ENCODE peak calls at places on chromosome 1, in nine cellular contexts. B is MM.1S; F is lower lobe of right lung; E is CD4-positive, alpha-beta memory T cell; J is A549; Z is Karpas-422; Y is SJSA1; P is AG04450; L is SK-N-SH. A is an unnamed sample.

GRCh38 chr1:3924871-3925655 is 25.0 kb upstream of the C1orf174 start:
- DNase-seq in L (no peak), J (peak; percentile 19), E (no peak), P (no peak), Z (no peak), Y (peak; percentile 6), B (no peak), F (peak; percentile 25), A (peak; percentile 96)

GRCh38 chr1:156618853-156619581 is at the start of gene HAPLN2:
- DNase-seq in Z (peak; percentile 66), P (no peak), E (no peak), B (no peak), J (peak; percentile 56), Y (no peak), L (no peak), F (no peak), A (peak; percentile 85)

GRCh38 chr1:6237093-6237492 is 1.3 kb upstream of the ICMT start:
- DNase-seq in J (no peak), E (no peak), B (no peak), F (no peak), P (no peak), Y (no peak), L (no peak), Z (no peak), A (no peak)

GRCh38 chr1:234862944-234863515 is 253.1 kb upstream of the IRF2BP2 start:
- DNase-seq in P (no peak), E (no peak), B (no peak), F (peak; percentile 67), J (no peak), Y (peak; percentile 75), Z (no peak), L (no peak), A (no peak)

GRCh38 chr1:12001249-12001917 is 17.9 kb upstream of the MIIP start:
- DNase-seq in F (no peak), P (peak; percentile 15), Y (no peak), E (no peak), L (peak; percentile 51), B (peak; percentile 42), J (no peak), Z (peak; percentile 74), A (peak; percentile 66)

GRCh38 chr1:15343729-15344128 is 66.0 kb upstream of the EFHD2 start:
- DNase-seq in P (no peak), Z (no peak), B (no peak), Y (no peak), J (no peak), E (no peak), F (peak; percentile 48), L (no peak), A (no peak)

GRCh38 chr1:16903054-16903453 is 7.3 kb downstream of the RNU1-2 start:
- DNase-seq in J (no peak), F (no peak), Z (no peak), E (no peak), B (peak; percentile 55), L (no peak), Y (peak; percentile 46), P (no peak), A (peak; percentile 82)

GRCh38 chr1:1200876-1201810 is 5.2 kb downstream of the TNFRSF18 start:
- DNase-seq in L (peak; percentile 76), J (peak; percentile 35), E (peak; percentile 87), B (no peak), Y (no peak), Z (no peak), F (peak; percentile 55), P (peak; percentile 15), A (peak; percentile 58)

GRCh38 chr1:117036018-117036421 is 24.1 kb upstream of the TTF2 start:
- DNase-seq in E (no peak), F (no peak), L (no peak), Z (no peak), B (no peak), Y (no peak), J (no peak), P (no peak), A (no peak)

GRCh38 chr1:26696645-26697440 is 1.0 kb downstream of the ARID1A start:
- DNase-seq in L (peak; percentile 57), F (peak; percentile 74), J (no peak), Y (peak; percentile 39), B (peak; percentile 39), P (no peak), Z (peak; percentile 77), E (peak; percentile 73), A (peak; percentile 17)

GRCh38 chr1:213242883-213243282 is 191.8 kb downstream of the RPS6KC1 start:
- DNase-seq in Z (no peak), L (no peak), J (no peak), P (no peak), F (no peak), B (no peak), Y (no peak), E (no peak), A (no peak)

GRCh38 chr1:15153184-15153841 is at the start of gene TMEM51:
- DNase-seq in Z (no peak), P (no peak), E (no peak), Y (peak; percentile 81), F (peak; percentile 79), B (peak; percentile 38), L (peak; percentile 92), J (peak; percentile 46), A (peak; percentile 85)

GRCh38 chr1:107545056-107545597 is 404.3 kb downstream of the NTNG1 start:
- DNase-seq in Z (no peak), L (no peak), J (no peak), F (no peak), E (no peak), B (no peak), Y (no peak), P (no peak), A (no peak)

GRCh38 chr1:84834419-84835064 is 58.5 kb downstream of the LPAR3 start:
- DNase-seq in J (no peak), B (no peak), P (no peak), L (no peak), E (no peak), Y (peak; percentile 11), Z (no peak), F (no peak), A (no peak)

GRCh38 chr1:26695417-26696190 is at the start of gene ARID1A:
- DNase-seq in Y (peak; percentile 100), B (peak; percentile 93), L (peak; percentile 89), P (peak; percentile 96), Z (peak; percentile 96), E (peak; percentile 97), J (peak; percentile 52), F (peak; percentile 98), A (peak; percentile 96)

GRCh38 chr1:45573231-45573804 is 10.5 kb upstream of the NASP start:
- DNase-seq in E (no peak), B (no peak), F (no peak), L (no peak), Y (no peak), Z (peak; percentile 39), P (no peak), J (no peak), A (no peak)

DNA sequence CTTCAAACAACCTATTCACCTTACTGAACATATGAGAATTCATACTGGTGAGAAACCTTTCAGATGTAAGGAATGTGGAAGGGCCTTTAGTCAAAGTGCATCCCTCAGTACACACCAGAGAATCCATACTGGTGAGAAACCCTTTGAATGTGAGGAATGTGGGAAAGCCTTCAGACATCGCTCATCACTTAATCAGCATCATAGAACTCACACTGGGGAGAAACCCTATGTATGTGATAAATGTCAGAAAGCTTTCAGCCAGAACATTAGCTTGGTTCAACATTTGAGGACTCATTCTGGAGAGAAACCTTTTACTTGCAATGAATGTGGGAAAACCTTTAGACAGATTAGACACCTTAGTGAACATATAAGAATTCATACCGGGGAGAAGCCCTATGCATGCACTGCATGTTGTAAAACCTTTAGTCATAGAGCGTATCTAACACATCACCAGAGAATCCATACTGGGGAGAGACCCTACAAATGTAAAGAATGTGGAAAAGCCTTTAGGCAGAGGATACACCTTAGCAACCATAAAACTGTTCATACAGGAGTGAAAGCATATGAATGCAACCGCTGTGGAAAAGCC is 13.2 kb upstream of the EXO5 start:
- DNase-seq in P (no peak), J (no peak), E (no peak), B (no peak), F (no peak), Y (no peak), L (no peak), Z (no peak), A (no peak)
- H3K9me3 ChIP-seq in P (peaks cover 44% of the 10 kb centered on the region), J (peaks cover 51% of the 10 kb centered on the region), E (peaks cover 7% of the 10 kb centered on the region), B (peaks cover 3% of the 10 kb centered on the region), F (peaks cover 86% of the 10 kb centered on the region), Y (peaks cover 28% of the 10 kb centered on the region), L (peaks cover 30% of the 10 kb centered on the region), Z (peaks cover 49% of the 10 kb centered on the region), A (peaks cover 28% of the 10 kb centered on the region)

GRCh38 chr1:2853711-2854110 is 52.2 kb upstream of the TTC34 start:
- DNase-seq in L (no peak), J (no peak), Y (no peak), F (peak; percentile 34), E (no peak), B (no peak), P (no peak), Z (no peak), A (no peak)
- H3K9me3 ChIP-seq in L (no peaks in the 10 kb centered on the region), J (no peaks in the 10 kb centered on the region), Y (peaks cover 3% of the 10 kb centered on the region), F (no peaks in the 10 kb centered on the region), E (no peaks in the 10 kb centered on the region), B (no peaks in the 10 kb centered on the region), P (peaks cover 78% of the 10 kb centered on the region), Z (no peaks in the 10 kb centered on the region), A (no peaks in the 10 kb centered on the region)

DNA sequence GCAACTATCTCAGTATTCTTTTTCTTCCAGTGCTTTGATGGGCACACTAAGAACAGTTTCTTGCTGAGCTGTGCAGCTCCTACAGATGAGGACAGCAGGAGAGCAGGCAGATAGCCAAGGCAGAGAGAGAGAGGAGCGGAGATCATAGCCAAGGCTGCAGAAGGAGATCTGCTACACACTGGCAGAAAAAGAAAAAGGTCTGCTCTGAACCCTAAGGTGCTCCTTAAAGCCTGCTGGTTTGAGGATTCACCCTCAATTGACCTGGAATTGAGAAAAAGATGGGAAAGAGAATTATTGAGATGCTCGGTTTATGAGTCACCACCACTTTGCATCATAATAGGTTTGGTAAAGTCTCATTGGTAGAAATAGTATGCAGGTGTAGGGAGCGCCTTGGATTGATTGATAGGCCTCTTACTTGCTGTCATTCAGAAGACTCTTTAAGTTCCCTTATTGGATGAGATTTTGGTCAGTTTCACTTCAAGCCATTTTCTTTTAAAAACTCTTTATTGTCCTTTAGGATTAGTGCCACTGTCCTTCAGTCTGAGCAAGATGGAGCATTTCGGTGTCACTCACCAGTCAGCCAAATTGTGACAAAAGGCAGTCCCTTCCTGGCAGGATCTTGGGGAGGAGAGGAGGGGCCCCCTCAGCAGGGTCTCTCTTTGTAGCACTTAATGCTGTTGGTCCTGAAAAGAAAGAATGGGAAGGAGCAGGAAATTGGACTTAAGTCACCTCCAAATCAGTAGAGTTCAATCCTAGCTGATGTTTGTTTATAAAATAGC is 685.0 kb downstream of the ADGRL2 start:
- DNase-seq in F (no peak), Y (no peak), E (no peak), B (no peak), J (no peak), Z (no peak), P (no peak), L (no peak), A (no peak)
- H3K9me3 ChIP-seq in F (no peaks in the 10 kb centered on the region), Y (no peaks in the 10 kb centered on the region), E (no peaks in the 10 kb centered on the region), B (no peaks in the 10 kb centered on the region), J (no peaks in the 10 kb centered on the region), Z (peaks cover 6% of the 10 kb centered on the region), P (no peaks in the 10 kb centered on the region), L (no peaks in the 10 kb centered on the region), A (no peaks in the 10 kb centered on the region)

DNA sequence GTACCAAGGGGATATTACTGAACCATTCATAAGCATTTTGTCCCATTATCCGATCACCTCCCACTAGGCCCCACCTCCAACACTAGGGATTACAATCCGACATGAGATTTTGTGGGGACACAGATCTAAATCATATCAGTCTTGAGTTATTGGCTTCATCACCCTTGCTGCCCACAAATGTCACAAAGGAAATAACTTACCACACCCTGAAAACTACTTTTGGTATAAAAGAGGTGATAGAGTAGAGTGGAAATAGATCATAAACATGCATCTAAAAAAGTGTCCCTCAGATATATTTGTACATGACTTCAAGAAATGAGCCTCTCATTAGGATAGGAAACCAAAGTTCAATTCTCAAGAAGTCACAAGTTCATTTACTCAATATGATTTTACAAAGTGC is 22.6 kb upstream of the FCRL3 start:
- DNase-seq in B (no peak), P (no peak), J (no peak), L (no peak), Z (no peak), E (no peak), Y (no peak), F (no peak), A (no peak)
- H3K9me3 ChIP-seq in B (no peaks in the 10 kb centered on the region), P (no peaks in the 10 kb centered on the region), J (peaks cover 5% of the 10 kb centered on the region), L (no peaks in the 10 kb centered on the region), Z (peaks cover 12% of the 10 kb centered on the region), E (no peaks in the 10 kb centered on the region), Y (no peaks in the 10 kb centered on the region), F (no peaks in the 10 kb centered on the region), A (peaks cover 23% of the 10 kb centered on the region)